ENCODE peak calls at places on chromosomes 7 and 10, in nine cellular contexts. One of them, this sample, is unnamed.

GRCh38 chr10:58754419-58755180 is 241.9 kb downstream of the BICC1 start:
- DNase-seq in nephron progenitor cell: no peak
- DNase-seq in kidney epithelial cell: no peak
- DNase-seq in AG09309: no peak
- DNase-seq in CD8-positive, alpha-beta T cell: no peak
- DNase-seq in IMR-90: no peak
- DNase-seq in brain microvascular endothelial cell: no peak
- DNase-seq in AG04450: no peak
- DNase-seq in cardiac fibroblast: no peak
- DNase-seq in this sample: no peak

GRCh38 chr10:79192677-79193003 is 123.9 kb downstream of the ZMIZ1 start:
- DNase-seq in nephron progenitor cell: no peak
- DNase-seq in kidney epithelial cell: no peak
- DNase-seq in AG09309: no peak
- DNase-seq in CD8-positive, alpha-beta T cell: no peak
- DNase-seq in IMR-90: peak
- DNase-seq in brain microvascular endothelial cell: no peak
- DNase-seq in AG04450: no peak
- DNase-seq in cardiac fibroblast: peak
- DNase-seq in this sample: no peak

GRCh38 chr10:91335147-91335546 is 75.0 kb upstream of the HECTD2 start:
- DNase-seq in nephron progenitor cell: no peak
- DNase-seq in kidney epithelial cell: no peak
- DNase-seq in AG09309: no peak
- DNase-seq in CD8-positive, alpha-beta T cell: no peak
- DNase-seq in IMR-90: no peak
- DNase-seq in brain microvascular endothelial cell: no peak
- DNase-seq in AG04450: no peak
- DNase-seq in cardiac fibroblast: no peak
- DNase-seq in this sample: no peak

GRCh38 chr10:98125940-98126631 is 8.4 kb upstream of the R3HCC1L start:
- DNase-seq in nephron progenitor cell: no peak
- DNase-seq in kidney epithelial cell: no peak
- DNase-seq in AG09309: no peak
- DNase-seq in CD8-positive, alpha-beta T cell: no peak
- DNase-seq in IMR-90: no peak
- DNase-seq in brain microvascular endothelial cell: no peak
- DNase-seq in AG04450: no peak
- DNase-seq in cardiac fibroblast: peak
- DNase-seq in this sample: no peak

GRCh38 chr10:58299580-58299979 is 30.6 kb downstream of the CISD1 start:
- DNase-seq in nephron progenitor cell: peak
- DNase-seq in kidney epithelial cell: no peak
- DNase-seq in AG09309: no peak
- DNase-seq in CD8-positive, alpha-beta T cell: peak
- DNase-seq in IMR-90: peak
- DNase-seq in brain microvascular endothelial cell: peak
- DNase-seq in AG04450: no peak
- DNase-seq in cardiac fibroblast: peak
- DNase-seq in this sample: peak

GRCh38 chr7:140923358-140924006 is 1.2 kb downstream of the BRAF start:
- DNase-seq in nephron progenitor cell: no peak
- DNase-seq in kidney epithelial cell: no peak
- DNase-seq in AG09309: no peak
- DNase-seq in CD8-positive, alpha-beta T cell: no peak
- DNase-seq in IMR-90: no peak
- DNase-seq in brain microvascular endothelial cell: peak
- DNase-seq in AG04450: no peak
- DNase-seq in cardiac fibroblast: peak
- DNase-seq in this sample: no peak

GRCh38 chr7:101527844-101528667 is 101.0 kb downstream of the MYL10 start:
- DNase-seq in nephron progenitor cell: no peak
- DNase-seq in kidney epithelial cell: no peak
- DNase-seq in AG09309: no peak
- DNase-seq in CD8-positive, alpha-beta T cell: no peak
- DNase-seq in IMR-90: peak
- DNase-seq in brain microvascular endothelial cell: no peak
- DNase-seq in AG04450: peak
- DNase-seq in cardiac fibroblast: no peak
- DNase-seq in this sample: no peak

GRCh38 chr10:59337254-59337653 is 25.1 kb downstream of the FAM13C start:
- DNase-seq in nephron progenitor cell: no peak
- DNase-seq in kidney epithelial cell: no peak
- DNase-seq in AG09309: peak
- DNase-seq in CD8-positive, alpha-beta T cell: no peak
- DNase-seq in IMR-90: peak
- DNase-seq in brain microvascular endothelial cell: peak
- DNase-seq in AG04450: peak
- DNase-seq in cardiac fibroblast: peak
- DNase-seq in this sample: no peak

GRCh38 chr10:77392236-77392721 is 245.3 kb downstream of the KCNMA1 start:
- DNase-seq in nephron progenitor cell: no peak
- DNase-seq in kidney epithelial cell: no peak
- DNase-seq in AG09309: peak
- DNase-seq in CD8-positive, alpha-beta T cell: no peak
- DNase-seq in IMR-90: peak
- DNase-seq in brain microvascular endothelial cell: peak
- DNase-seq in AG04450: no peak
- DNase-seq in cardiac fibroblast: peak
- DNase-seq in this sample: no peak

GRCh38 chr10:69629897-69630650 is at the start of gene FAM241B:
- DNase-seq in nephron progenitor cell: peak
- DNase-seq in kidney epithelial cell: no peak
- DNase-seq in AG09309: no peak
- DNase-seq in CD8-positive, alpha-beta T cell: peak
- DNase-seq in IMR-90: peak
- DNase-seq in brain microvascular endothelial cell: no peak
- DNase-seq in AG04450: no peak
- DNase-seq in cardiac fibroblast: peak
- DNase-seq in this sample: peak

GRCh38 chr7:128879939-128880746 is 17.5 kb downstream of the ATP6V1F start:
- DNase-seq in nephron progenitor cell: peak
- DNase-seq in kidney epithelial cell: no peak
- DNase-seq in AG09309: no peak
- DNase-seq in CD8-positive, alpha-beta T cell: no peak
- DNase-seq in IMR-90: peak
- DNase-seq in brain microvascular endothelial cell: peak
- DNase-seq in AG04450: no peak
- DNase-seq in cardiac fibroblast: peak
- DNase-seq in this sample: no peak

GRCh38 chr10:122019414-122019975 is 30.5 kb downstream of the TACC2 start:
- DNase-seq in nephron progenitor cell: peak
- DNase-seq in kidney epithelial cell: no peak
- DNase-seq in AG09309: no peak
- DNase-seq in CD8-positive, alpha-beta T cell: no peak
- DNase-seq in IMR-90: no peak
- DNase-seq in brain microvascular endothelial cell: no peak
- DNase-seq in AG04450: no peak
- DNase-seq in cardiac fibroblast: no peak
- DNase-seq in this sample: no peak

DNA sequence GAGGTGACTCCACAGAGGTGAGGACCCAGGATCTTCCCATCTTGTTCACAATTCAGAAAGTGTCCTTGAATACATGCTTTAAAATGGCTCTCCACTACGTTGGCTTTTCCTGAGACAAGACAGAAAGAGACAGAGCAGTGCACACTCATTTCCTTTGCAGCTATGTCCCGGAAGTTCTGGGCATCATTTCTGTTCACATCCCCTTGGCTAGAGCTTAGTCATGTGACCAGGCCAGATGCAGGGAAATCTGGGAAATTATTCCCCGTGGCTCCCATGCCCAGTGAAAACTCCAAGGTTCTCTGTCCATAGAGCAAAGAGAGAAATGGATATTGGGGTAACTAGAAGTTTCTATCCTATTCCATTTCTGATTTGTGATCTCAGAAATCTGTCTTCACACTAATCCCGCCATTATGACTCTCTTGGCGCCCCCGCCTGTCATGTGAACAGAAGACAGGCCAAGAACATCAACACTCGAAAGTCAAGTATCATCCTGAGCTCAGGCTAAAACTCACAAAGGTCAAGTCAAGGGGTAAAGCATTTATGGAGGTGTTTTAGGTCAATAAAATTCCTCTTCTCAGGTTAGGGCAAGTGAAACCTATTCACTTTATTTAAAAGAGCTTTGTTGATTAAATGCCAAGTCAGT is 251.4 kb upstream of the HABP2 start:
- DNase-seq in nephron progenitor cell: no peak
- DNase-seq in kidney epithelial cell: no peak
- DNase-seq in AG09309: no peak
- DNase-seq in CD8-positive, alpha-beta T cell: no peak
- DNase-seq in IMR-90: no peak
- DNase-seq in brain microvascular endothelial cell: no peak
- DNase-seq in AG04450: no peak
- DNase-seq in cardiac fibroblast: no peak
- DNase-seq in this sample: no peak
- TF ChIP-seq CTCF in nephron progenitor cell: no peak
- TF ChIP-seq CTCF in kidney epithelial cell: no peak
- TF ChIP-seq CTCF in AG09309: no peak
- TF ChIP-seq CTCF in CD8-positive, alpha-beta T cell: no peak
- TF ChIP-seq CTCF in IMR-90: no peak
- TF ChIP-seq CTCF in brain microvascular endothelial cell: peak
- TF ChIP-seq CTCF in AG04450: no peak
- TF ChIP-seq CTCF in cardiac fibroblast: no peak
- TF ChIP-seq CTCF in this sample: no peak

GRCh38 chr10:71771204-71771603 is 2.1 kb downstream of the VSIR start:
- DNase-seq in nephron progenitor cell: no peak
- DNase-seq in kidney epithelial cell: no peak
- DNase-seq in AG09309: no peak
- DNase-seq in CD8-positive, alpha-beta T cell: no peak
- DNase-seq in IMR-90: no peak
- DNase-seq in brain microvascular endothelial cell: no peak
- DNase-seq in AG04450: no peak
- DNase-seq in cardiac fibroblast: no peak
- DNase-seq in this sample: no peak

GRCh38 chr10:71771821-71772617 is 1.3 kb downstream of the VSIR start:
- DNase-seq in nephron progenitor cell: no peak
- DNase-seq in kidney epithelial cell: no peak
- DNase-seq in AG09309: peak
- DNase-seq in CD8-positive, alpha-beta T cell: no peak
- DNase-seq in IMR-90: peak
- DNase-seq in brain microvascular endothelial cell: peak
- DNase-seq in AG04450: no peak
- DNase-seq in cardiac fibroblast: peak
- DNase-seq in this sample: no peak

GRCh38 chr10:71774916-71775702 is 1.8 kb upstream of the VSIR start:
- DNase-seq in nephron progenitor cell: no peak
- DNase-seq in kidney epithelial cell: no peak
- DNase-seq in AG09309: no peak
- DNase-seq in CD8-positive, alpha-beta T cell: no peak
- DNase-seq in IMR-90: no peak
- DNase-seq in brain microvascular endothelial cell: no peak
- DNase-seq in AG04450: no peak
- DNase-seq in cardiac fibroblast: no peak
- DNase-seq in this sample: no peak

GRCh38 chr10:71772832-71773220 is 494 bp downstream of the VSIR start:
- DNase-seq in nephron progenitor cell: no peak
- DNase-seq in kidney epithelial cell: no peak
- DNase-seq in AG09309: no peak
- DNase-seq in CD8-positive, alpha-beta T cell: no peak
- DNase-seq in IMR-90: no peak
- DNase-seq in brain microvascular endothelial cell: no peak
- DNase-seq in AG04450: no peak
- DNase-seq in cardiac fibroblast: no peak
- DNase-seq in this sample: no peak

DNA sequence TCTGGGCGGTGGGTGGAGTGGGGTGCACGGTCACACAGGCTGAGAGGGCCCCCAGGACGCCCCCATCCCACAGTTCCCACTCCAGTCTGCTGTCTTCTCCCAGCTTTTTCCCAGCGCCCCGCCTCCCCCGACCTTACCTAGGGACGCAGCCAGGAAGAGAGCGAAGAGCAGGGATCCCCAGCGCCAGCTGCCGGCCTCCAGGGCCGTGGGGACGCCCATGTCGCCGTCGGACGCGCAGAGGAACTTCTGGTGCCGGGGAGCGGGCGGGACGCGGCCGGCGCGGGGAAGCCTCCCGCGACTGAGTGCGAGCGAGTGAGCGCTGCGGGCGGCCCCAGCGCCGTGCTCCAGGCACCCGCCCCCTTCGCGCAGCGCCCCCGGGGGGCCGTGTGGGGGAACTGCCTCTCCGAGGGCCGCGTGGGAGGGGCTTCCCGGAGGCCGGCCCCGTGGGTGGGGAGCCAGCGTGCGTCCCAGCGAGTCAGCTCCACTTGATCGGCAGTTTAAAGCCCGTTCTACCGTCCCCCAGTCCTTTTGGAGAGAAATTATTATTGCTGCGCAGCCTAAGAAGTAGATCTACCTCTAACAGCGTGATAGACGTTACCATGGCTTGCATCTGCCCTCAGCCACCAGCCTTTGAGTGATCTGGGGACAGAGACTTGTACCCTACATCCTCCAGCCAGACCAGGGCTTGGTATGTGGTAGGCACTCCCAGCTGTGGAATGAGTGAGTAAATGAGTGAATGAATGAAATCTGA is at the start of gene VSIR:
- DNase-seq in nephron progenitor cell: peak
- DNase-seq in kidney epithelial cell: no peak
- DNase-seq in AG09309: peak
- DNase-seq in CD8-positive, alpha-beta T cell: peak
- DNase-seq in IMR-90: peak
- DNase-seq in brain microvascular endothelial cell: peak
- DNase-seq in AG04450: peak
- DNase-seq in cardiac fibroblast: peak
- DNase-seq in this sample: peak
- TF ChIP-seq CTCF in nephron progenitor cell: peak
- TF ChIP-seq CTCF in kidney epithelial cell: peak
- TF ChIP-seq CTCF in AG09309: peak
- TF ChIP-seq CTCF in CD8-positive, alpha-beta T cell: peak
- TF ChIP-seq CTCF in IMR-90: peak
- TF ChIP-seq CTCF in brain microvascular endothelial cell: peak
- TF ChIP-seq CTCF in AG04450: peak
- TF ChIP-seq CTCF in cardiac fibroblast: peak
- TF ChIP-seq CTCF in this sample: peak

DNA sequence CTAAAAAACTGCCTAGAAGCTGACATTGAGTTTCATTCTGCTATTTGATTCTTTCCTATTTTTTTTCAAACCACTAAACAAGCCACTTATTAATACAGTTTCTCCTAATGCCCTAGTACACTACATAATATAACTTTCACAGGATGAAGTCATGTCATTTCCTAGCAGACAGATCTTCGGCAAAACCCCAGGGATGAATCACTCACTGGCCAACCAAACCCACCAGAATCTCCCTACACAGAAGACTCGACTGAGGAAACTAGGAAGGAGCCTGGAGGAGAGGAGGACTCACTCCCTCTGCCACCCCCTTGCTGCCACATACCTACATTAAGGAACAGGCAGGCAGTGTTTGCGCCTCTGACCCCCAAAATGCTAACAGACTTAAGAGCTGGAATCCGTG is 33.4 kb downstream of the XPNPEP1 start:
- DNase-seq in nephron progenitor cell: no peak
- DNase-seq in kidney epithelial cell: peak
- DNase-seq in AG09309: peak
- DNase-seq in CD8-positive, alpha-beta T cell: no peak
- DNase-seq in IMR-90: peak
- DNase-seq in brain microvascular endothelial cell: peak
- DNase-seq in AG04450: peak
- DNase-seq in cardiac fibroblast: peak
- DNase-seq in this sample: no peak
- TF ChIP-seq CTCF in nephron progenitor cell: no peak
- TF ChIP-seq CTCF in kidney epithelial cell: peak
- TF ChIP-seq CTCF in AG09309: no peak
- TF ChIP-seq CTCF in CD8-positive, alpha-beta T cell: no peak
- TF ChIP-seq CTCF in IMR-90: peak
- TF ChIP-seq CTCF in brain microvascular endothelial cell: peak
- TF ChIP-seq CTCF in AG04450: peak
- TF ChIP-seq CTCF in cardiac fibroblast: peak
- TF ChIP-seq CTCF in this sample: no peak

GRCh38 chr10:3068201-3068967 is 1.0 kb downstream of the PFKP start:
- DNase-seq in nephron progenitor cell: peak
- DNase-seq in kidney epithelial cell: no peak
- DNase-seq in AG09309: no peak
- DNase-seq in CD8-positive, alpha-beta T cell: peak
- DNase-seq in IMR-90: peak
- DNase-seq in brain microvascular endothelial cell: peak
- DNase-seq in AG04450: no peak
- DNase-seq in cardiac fibroblast: peak
- DNase-seq in this sample: peak
- TF ChIP-seq CTCF in nephron progenitor cell: no peak
- TF ChIP-seq CTCF in kidney epithelial cell: no peak
- TF ChIP-seq CTCF in AG09309: peak
- TF ChIP-seq CTCF in CD8-positive, alpha-beta T cell: no peak
- TF ChIP-seq CTCF in IMR-90: peak
- TF ChIP-seq CTCF in brain microvascular endothelial cell: peak
- TF ChIP-seq CTCF in AG04450: peak
- TF ChIP-seq CTCF in cardiac fibroblast: peak
- TF ChIP-seq CTCF in this sample: no peak

This sample was measured in natural killer cell.